ENCODE peak calls at places on chromosomes 13 and 19, in five cellular contexts. D, X, K, Y and W are unnamed samples.

GRCh38 chr13:28035146-28035782 is 46.8 kb upstream of the URAD start:
- DNase-seq in D (no peak), X (no peak), K (no peak), Y (no peak), W (no peak)

GRCh38 chr19:17312481-17313113 is 3.2 kb downstream of the DDA1 start:
- DNase-seq in D (no peak), X (no peak), K (no peak), Y (no peak), W (no peak)

GRCh38 chr19:6476155-6476895 is 5.3 kb downstream of the DENND1C start:
- DNase-seq in D (peak; percentile 74), X (no peak), K (peak; percentile 80), Y (peak; percentile 63), W (peak; percentile 64)

GRCh38 chr19:10184636-10185035 is 10.1 kb downstream of the DNMT1 start:
- DNase-seq in D (no peak), X (no peak), K (no peak), Y (no peak), W (no peak)

GRCh38 chr13:31310781-31311180 is 111.0 kb downstream of the B3GLCT start:
- DNase-seq in D (no peak), X (no peak), K (no peak), Y (no peak), W (no peak)

GRCh38 chr19:55306712-55307111 is 18.4 kb downstream of the TMEM150B start:
- DNase-seq in D (no peak), X (no peak), K (no peak), Y (no peak), W (no peak)

GRCh38 chr13:59447031-59447430 is 716.7 kb downstream of the DIAPH3 start:
- DNase-seq in D (no peak), X (no peak), K (no peak), Y (no peak), W (no peak)

GRCh38 chr19:29476528-29476927 is 49.3 kb upstream of the VSTM2B start:
- DNase-seq in D (no peak), X (no peak), K (no peak), Y (no peak), W (no peak)

GRCh38 chr13:109780880-109781383 is 5.5 kb downstream of the IRS2 start:
- DNase-seq in D (no peak), X (no peak), K (no peak), Y (no peak), W (peak; percentile 22)

GRCh38 chr19:54665530-54665929 is 2.7 kb downstream of the LILRB4 start:
- DNase-seq in D (no peak), X (no peak), K (no peak), Y (no peak), W (no peak)

GRCh38 chr13:22967669-22968068 is 213.1 kb upstream of the SGCG start:
- DNase-seq in D (no peak), X (no peak), K (no peak), Y (no peak), W (no peak)

GRCh38 chr19:51002542-51003311 is 1.3 kb upstream of the KLK8 start:
- DNase-seq in D (peak; percentile 30), X (no peak), K (peak; percentile 17), Y (peak; percentile 40), W (no peak)

GRCh38 chr13:28037399-28037798 is 48.9 kb upstream of the URAD start:
- DNase-seq in D (no peak), X (no peak), K (no peak), Y (no peak), W (no peak)

GRCh38 chr13:23634897-23635296 is 64.7 kb downstream of the TNFRSF19 start:
- DNase-seq in D (no peak), X (no peak), K (no peak), Y (no peak), W (no peak)